ENCODE peak calls at places on chromosomes 5 and 9, in six cellular contexts. V, G, E, C, N and O are unnamed samples.

GRCh38 chr5:138450971-138451370 is 12.1 kb downstream of the REEP2 start:
- DNase-seq in C (no peak), E (no peak), N (no peak), G (no peak), V (no peak), O (no peak)

GRCh38 chr5:80204808-80205614 is 50.8 kb downstream of the SERINC5 start:
- DNase-seq in V (no peak), G (peak; percentile 46), C (peak; percentile 76), E (peak; percentile 72), N (peak; percentile 43), O (no peak)

GRCh38 chr5:58739051-58739450 is 156.2 kb downstream of the RAB3C start:
- DNase-seq in V (no peak), N (no peak), G (no peak), C (no peak), E (no peak), O (no peak)

GRCh38 chr5:72178910-72179815 is 71.9 kb downstream of the MAP1B start:
- DNase-seq in V (peak; percentile 17), N (peak; percentile 23), E (no peak), C (peak; percentile 91), G (no peak), O (peak; percentile 80)

GRCh38 chr9:89801723-89802680 is 197.2 kb downstream of the GADD45G start:
- DNase-seq in N (no peak), V (no peak), C (no peak), G (no peak), E (no peak), O (no peak)

GRCh38 chr9:95425910-95426551 is 90.7 kb downstream of the PTCH1 start:
- DNase-seq in G (no peak), N (peak; percentile 4), C (peak; percentile 74), V (peak; percentile 77), E (no peak), O (no peak)

GRCh38 chr5:147303251-147303650 is 68.4 kb downstream of the STK32A start:
- DNase-seq in V (no peak), E (no peak), C (peak; percentile 16), G (no peak), N (no peak), O (no peak)

GRCh38 chr9:14033067-14033466 is 280.9 kb downstream of the NFIB start:
- DNase-seq in G (no peak), C (no peak), N (no peak), V (no peak), E (no peak), O (no peak)

GRCh38 chr9:2085719-2086515 is 70.8 kb downstream of the SMARCA2 start:
- DNase-seq in E (no peak), C (peak; percentile 36), V (no peak), G (no peak), N (no peak), O (no peak)

GRCh38 chr5:74833537-74834266 is 32.5 kb downstream of the FAM169A start:
- DNase-seq in E (peak; percentile 68), G (no peak), V (no peak), C (no peak), N (no peak), O (no peak)

GRCh38 chr9:107375651-107376369 is 92.7 kb downstream of the RAD23B start:
- DNase-seq in V (no peak), N (no peak), G (no peak), E (no peak), C (no peak), O (no peak)

GRCh38 chr9:92455217-92455616 is 27.1 kb downstream of the ASPN start:
- DNase-seq in V (peak; percentile 24), N (no peak), G (no peak), C (no peak), E (no peak), O (no peak)

GRCh38 chr9:134688231-134688630 is 46.6 kb downstream of the COL5A1 start:
- DNase-seq in N (no peak), C (no peak), E (no peak), V (no peak), G (no peak), O (no peak)

GRCh38 chr5:108801776-108802175 is 54.1 kb downstream of the FER start:
- DNase-seq in N (no peak), C (peak; percentile 97), G (no peak), E (no peak), V (peak; percentile 51), O (no peak)

GRCh38 chr9:14985419-14985818 is 75.2 kb upstream of the FREM1 start:
- DNase-seq in V (no peak), G (no peak), C (no peak), E (no peak), N (no peak), O (no peak)

GRCh38 chr9:137217276-137218211 is 4.5 kb downstream of the RNF208 start:
- DNase-seq in V (no peak), C (no peak), G (peak; percentile 95), N (peak; percentile 95), E (peak; percentile 70), O (peak; percentile 92)
- H3K4me3 ChIP-seq in V (no peak overlapping the region), C (no peak overlapping the region), G (peak overlapping the region; percentile 46), N (no peak overlapping the region), E (peak overlapping the region; percentile 17), O (peak overlapping the region; percentile 31)

GRCh38 chr9:123268240-123268949 is at the start of gene STRBP:
- DNase-seq in C (peak; percentile 61), N (peak; percentile 91), G (peak; percentile 95), V (peak; percentile 85), E (peak; percentile 96), O (peak; percentile 100)
- TF ChIP-seq POLR2A in C (no peak), N (peak; percentile 55), G (no peak), V (peak; percentile 51), E (peak; percentile 72), O (no peak)

GRCh38 chr5:3660630-3661029 is 65.0 kb downstream of the IRX1 start:
- DNase-seq in V (no peak), N (no peak), G (no peak), C (no peak), E (no peak), O (no peak)
- H3K9me3 ChIP-seq in V (no peaks in the 10 kb centered on the region), N (no peaks in the 10 kb centered on the region), G (no peaks in the 10 kb centered on the region), C (peaks cover 25% of the 10 kb centered on the region), E (no peaks in the 10 kb centered on the region), O (no peaks in the 10 kb centered on the region)

GRCh38 chr5:151739939-151740335 is 18.5 kb downstream of the ATOX1 start:
- DNase-seq in G (no peak), C (peak; percentile 94), V (peak; percentile 36), N (peak; percentile 40), E (no peak), O (no peak)

GRCh38 chr5:151739395-151739794 is 19.0 kb downstream of the ATOX1 start:
- DNase-seq in G (no peak), V (no peak), E (no peak), N (no peak), C (no peak), O (no peak)

GRCh38 chr5:151741678-151742423 is 16.6 kb downstream of the ATOX1 start:
- DNase-seq in G (no peak), C (peak; percentile 83), E (no peak), V (no peak), N (no peak), O (no peak)

GRCh38 chr5:151740336-151740942 is 18.0 kb downstream of the ATOX1 start:
- DNase-seq in V (peak; percentile 83), N (peak; percentile 90), G (peak; percentile 29), C (peak; percentile 96), E (no peak), O (no peak)

DNA sequence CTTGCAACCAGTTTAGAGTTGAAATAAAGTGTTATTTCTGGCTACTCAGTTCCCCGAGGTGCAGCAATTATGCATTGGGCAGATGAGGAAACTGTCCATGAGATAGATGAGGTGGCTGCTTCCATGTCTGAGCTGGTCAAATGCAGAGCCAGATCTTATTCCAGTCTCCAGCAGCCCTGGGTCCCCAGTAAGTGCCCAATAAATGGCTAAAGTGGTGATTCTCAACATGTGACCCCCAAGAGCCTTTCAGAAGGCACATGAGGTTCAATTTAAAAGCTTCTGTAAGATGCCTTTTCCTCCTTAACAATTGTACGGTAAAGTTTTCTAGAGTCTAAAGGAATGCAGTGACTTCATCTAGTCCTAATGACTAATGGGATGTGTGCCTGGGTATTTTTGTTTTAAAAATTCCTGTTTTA is 17.5 kb downstream of the ATOX1 start:
- DNase-seq in E (no peak), V (no peak), G (no peak), C (peak; percentile 81), N (no peak), O (no peak)
- H3K4me3 ChIP-seq in E (no peak overlapping the region), V (no peak overlapping the region), G (no peak overlapping the region), C (no peak overlapping the region), N (no peak overlapping the region), O (no peak overlapping the region)

DNA sequence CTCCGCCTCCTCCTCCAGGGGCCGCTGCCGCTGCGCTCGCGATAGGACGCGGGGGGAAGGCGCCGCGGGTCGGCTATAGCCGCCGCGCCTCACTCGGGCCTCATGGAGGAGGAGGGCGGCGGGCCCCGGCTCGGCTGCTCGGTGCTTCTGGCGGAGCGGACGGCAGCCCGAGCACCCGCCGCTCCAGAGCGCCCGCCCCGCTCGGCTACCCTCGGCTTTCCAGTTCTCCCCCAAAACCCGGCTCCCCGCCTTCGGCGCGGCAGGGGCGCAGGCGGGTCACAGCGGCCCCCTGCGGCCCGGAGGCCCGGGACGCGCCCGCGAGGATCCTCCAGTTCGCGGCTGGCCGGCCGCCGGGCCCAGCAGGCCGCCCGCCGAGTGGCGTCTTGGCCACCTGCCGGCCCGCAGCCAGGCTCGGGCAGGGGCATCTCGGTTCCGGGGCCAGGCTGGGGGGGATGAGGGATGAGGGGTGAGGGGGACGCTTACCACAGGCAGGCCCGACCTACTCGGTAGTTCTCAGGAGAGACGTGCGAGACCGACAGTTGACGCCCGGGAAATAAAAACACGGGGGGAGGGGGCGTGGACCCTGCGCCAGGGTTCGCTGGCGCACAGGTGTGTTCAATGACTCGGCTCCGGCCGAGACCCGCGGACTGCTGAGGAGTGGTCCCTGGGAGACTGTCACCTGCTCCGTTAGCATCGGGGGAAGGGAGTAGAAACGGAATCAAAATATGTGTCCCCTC is at the start of gene PAIP1:
- DNase-seq in G (peak; percentile 78), C (peak; percentile 86), V (peak; percentile 75), E (peak; percentile 83), N (peak; percentile 82), O (peak; percentile 97)
- TF ChIP-seq POLR2A in G (no peak), C (peak; percentile 84), V (peak; percentile 43), E (peak; percentile 84), N (peak; percentile 67), O (peak; percentile 75)

GRCh38 chr9:32518276-32518675 is 7.7 kb downstream of the RIGI start:
- DNase-seq in E (no peak), V (no peak), C (no peak), N (no peak), G (no peak), O (no peak)
- H3K9me3 ChIP-seq in E (no peaks in the 10 kb centered on the region), V (peaks cover 12% of the 10 kb centered on the region), C (peaks cover 4% of the 10 kb centered on the region), N (no peaks in the 10 kb centered on the region), G (no peaks in the 10 kb centered on the region), O (no peaks in the 10 kb centered on the region)

DNA sequence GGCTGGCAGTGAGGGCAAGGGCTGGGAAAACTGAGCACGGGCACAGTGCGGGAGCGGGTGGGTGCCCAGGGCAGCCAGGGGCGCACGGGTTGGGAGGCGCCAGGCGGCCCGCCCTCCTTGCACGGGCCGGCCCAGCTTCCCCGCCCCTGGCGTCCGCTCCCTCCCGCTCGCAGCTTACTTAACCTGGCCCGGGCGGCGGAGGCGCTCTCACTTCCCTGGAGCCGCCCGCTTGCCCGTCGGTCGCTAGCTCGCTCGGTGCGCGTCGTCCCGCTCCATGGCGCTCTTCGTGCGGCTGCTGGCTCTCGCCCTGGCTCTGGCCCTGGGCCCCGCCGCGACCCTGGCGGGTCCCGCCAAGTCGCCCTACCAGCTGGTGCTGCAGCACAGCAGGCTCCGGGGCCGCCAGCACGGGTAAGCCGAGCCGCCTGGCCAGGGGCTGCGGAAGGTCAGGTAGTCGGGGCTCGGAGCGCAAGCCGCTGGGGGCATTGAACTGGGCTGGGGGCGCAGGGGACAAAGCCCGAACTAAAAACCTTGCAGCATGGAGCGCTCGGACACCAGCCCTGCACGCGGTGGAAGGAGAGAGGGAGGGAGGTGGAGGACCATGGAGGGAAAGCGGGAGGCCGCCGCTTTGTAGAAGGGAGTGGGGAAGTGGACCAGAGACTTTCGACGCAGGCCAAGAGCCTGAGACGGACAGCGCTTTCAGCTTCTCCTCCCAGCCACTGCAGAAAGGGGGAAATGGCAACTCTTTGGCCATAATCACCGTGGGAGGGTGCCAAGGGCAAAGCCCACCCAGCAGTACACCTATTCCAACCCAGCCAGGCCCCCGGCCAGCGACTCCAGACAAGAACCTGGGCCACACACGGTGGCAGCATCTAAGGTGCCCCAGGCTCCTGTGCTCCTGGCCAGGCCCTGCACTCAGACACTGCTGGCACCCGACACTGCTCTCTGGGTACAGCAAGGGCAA is at the start of gene TGFBI:
- DNase-seq in N (peak; percentile 67), G (peak; percentile 66), V (peak; percentile 83), C (peak; percentile 67), E (peak; percentile 85), O (peak; percentile 93)
- H3K4me3 ChIP-seq in N (peak within 1 kb of the TSS; percentile 9), G (peak within 1 kb of the TSS; percentile 55), V (peak within 1 kb of the TSS; percentile 97), C (peak within 1 kb of the TSS; percentile 92), E (peak within 1 kb of the TSS; percentile 63), O (peak within 1 kb of the TSS; percentile 63)